ENCODE peak calls at places on chromosomes 12 and 14, in nine cellular contexts. W, X, T, M, Q, B, F, G and O are unnamed samples.

GRCh38 chr12:14810953-14811483 is 3.0 kb downstream of the SMCO3 start:
- DNase-seq in G (no peak), B (no peak), W (no peak), Q (peak; percentile 58), X (no peak), F (no peak), M (no peak), T (peak; percentile 61), O (no peak)

GRCh38 chr12:71865166-71865713 is 25.7 kb downstream of the TBC1D15 start:
- DNase-seq in W (no peak), G (no peak), Q (peak; percentile 84), T (peak; percentile 27), X (peak; percentile 88), F (no peak), B (no peak), M (no peak), O (no peak)

GRCh38 chr14:101880016-101880297 is 84.4 kb upstream of the DYNC1H1 start:
- DNase-seq in T (no peak), F (no peak), Q (no peak), M (no peak), W (no peak), B (no peak), G (no peak), X (no peak), O (no peak)

GRCh38 chr14:91225025-91225424 is 19.5 kb downstream of the GPR68 start:
- DNase-seq in W (no peak), Q (peak; percentile 55), M (no peak), X (no peak), B (no peak), T (peak; percentile 37), G (no peak), F (no peak), O (no peak)

GRCh38 chr12:66190519-66191406 is 1.7 kb downstream of the IRAK3 start:
- DNase-seq in B (no peak), F (no peak), M (no peak), X (peak; percentile 33), W (no peak), G (no peak), T (peak; percentile 57), Q (peak; percentile 8), O (no peak)

GRCh38 chr12:58728397-58728796 is 191.9 kb downstream of the LRIG3 start:
- DNase-seq in M (no peak), X (no peak), W (no peak), T (peak; percentile 20), Q (no peak), B (no peak), F (no peak), G (no peak), O (no peak)

GRCh38 chr12:93689076-93689834 is 12.1 kb downstream of the CRADD start:
- DNase-seq in G (no peak), X (no peak), B (no peak), F (no peak), M (no peak), W (no peak), Q (no peak), T (peak; percentile 49), O (no peak)

GRCh38 chr12:59891180-59891579 is 295.4 kb downstream of the SLC16A7 start:
- DNase-seq in G (no peak), M (no peak), X (no peak), T (no peak), Q (no peak), W (no peak), B (no peak), F (no peak), O (no peak)

GRCh38 chr12:100953217-100953616 is 158.6 kb downstream of the ANO4 start:
- DNase-seq in F (no peak), Q (peak; percentile 11), W (no peak), T (no peak), G (no peak), X (no peak), M (no peak), B (no peak), O (no peak)

GRCh38 chr12:32448581-32448980 is 49.2 kb downstream of the FGD4 start:
- DNase-seq in B (no peak), T (no peak), Q (peak; percentile 60), F (peak; percentile 13), W (no peak), M (no peak), G (no peak), X (no peak), O (no peak)

GRCh38 chr12:45336762-45337596 is 121.1 kb downstream of the ANO6 start:
- DNase-seq in F (no peak), B (no peak), T (peak; percentile 57), W (no peak), G (no peak), Q (peak; percentile 77), M (peak; percentile 48), X (peak; percentile 73), O (no peak)

GRCh38 chr12:102694913-102695312 is 214.6 kb upstream of the IGF1 start:
- DNase-seq in X (no peak), F (no peak), G (no peak), Q (no peak), W (no peak), B (no peak), M (no peak), T (no peak), O (no peak)

GRCh38 chr14:31278883-31279282 is 71.3 kb upstream of the HECTD1 start:
- DNase-seq in W (no peak), F (no peak), X (no peak), T (no peak), M (no peak), B (no peak), Q (no peak), G (no peak), O (no peak)

GRCh38 chr14:89767861-89768268 is 186.7 kb downstream of the EFCAB11 start:
- DNase-seq in W (no peak), B (peak; percentile 55), X (peak; percentile 46), M (peak; percentile 24), T (peak; percentile 67), Q (peak; percentile 48), G (peak; percentile 43), F (peak; percentile 60), O (no peak)

GRCh38 chr12:59087077-59087673 is 166.9 kb upstream of the LRIG3 start:
- DNase-seq in F (no peak), Q (no peak), M (no peak), G (no peak), T (peak; percentile 37), X (no peak), W (no peak), B (no peak), O (no peak)

GRCh38 chr12:74780458-74781241 is 243.0 kb downstream of the ATXN7L3B start:
- DNase-seq in T (peak; percentile 38), F (no peak), M (no peak), W (no peak), Q (peak; percentile 43), G (no peak), X (no peak), B (no peak), O (no peak)

GRCh38 chr14:54864526-54864925 is 38.1 kb downstream of the GCH1 start:
- DNase-seq in G (no peak), Q (no peak), F (no peak), T (no peak), W (no peak), M (no peak), B (no peak), X (no peak), O (no peak)

GRCh38 chr12:78290606-78291345 is 460.1 kb downstream of the NAV3 start:
- DNase-seq in W (no peak), G (no peak), T (peak; percentile 76), F (no peak), M (peak; percentile 56), B (no peak), Q (peak; percentile 8), X (peak; percentile 96), O (no peak)

GRCh38 chr14:38837333-38838048 is 265.5 kb downstream of the SEC23A start:
- DNase-seq in M (no peak), W (no peak), F (no peak), X (no peak), Q (no peak), T (no peak), G (no peak), B (no peak), O (no peak)

GRCh38 chr12:101792046-101792931 is 38.5 kb downstream of the GNPTAB start:
- DNase-seq in F (no peak), Q (no peak), G (no peak), T (peak; percentile 20), X (no peak), B (no peak), M (no peak), W (no peak), O (no peak)

GRCh38 chr12:78442454-78442801 is 422.1 kb upstream of the SYT1 start:
- DNase-seq in T (peak; percentile 19), X (peak; percentile 51), B (no peak), W (no peak), G (no peak), M (no peak), F (no peak), Q (no peak), O (no peak)

GRCh38 chr14:33551963-33552362 is 398.9 kb downstream of the EGLN3 start:
- DNase-seq in B (no peak), Q (no peak), W (peak; percentile 60), T (no peak), F (no peak), G (no peak), M (no peak), X (no peak), O (no peak)

GRCh38 chr14:60188115-60188514 is 22.9 kb upstream of the DHRS7 start:
- DNase-seq in W (no peak), X (no peak), Q (no peak), M (peak; percentile 16), B (no peak), T (peak; percentile 72), G (no peak), F (no peak), O (no peak)

GRCh38 chr14:76525106-76525825 is 149.3 kb downstream of the ESRRB start:
- DNase-seq in T (no peak), X (no peak), B (no peak), Q (no peak), M (no peak), G (no peak), W (no peak), F (no peak), O (no peak)

GRCh38 chr12:116406529-116406928 is 129.0 kb upstream of the MED13L start:
- DNase-seq in W (no peak), T (peak; percentile 99), G (no peak), M (peak; percentile 91), Q (peak; percentile 72), B (no peak), F (no peak), X (peak; percentile 95), O (no peak)

GRCh38 chr12:46442723-46443122 is 70.2 kb upstream of the SLC38A2 start:
- DNase-seq in G (no peak), X (no peak), W (no peak), F (no peak), M (no peak), T (peak; percentile 92), Q (no peak), B (no peak), O (no peak)

GRCh38 chr14:23123419-23123818 is 4.4 kb upstream of the CEBPE start:
- DNase-seq in F (no peak), T (peak; percentile 24), G (no peak), M (no peak), Q (peak; percentile 29), W (no peak), X (peak; percentile 56), B (no peak), O (no peak)

GRCh38 chr14:96260341-96260821 is 4.4 kb downstream of the BDKRB1 start:
- DNase-seq in X (peak; percentile 96), G (no peak), W (no peak), T (peak; percentile 59), B (no peak), Q (no peak), M (no peak), F (no peak), O (no peak)

GRCh38 chr12:64938179-64938578 is 113.7 kb downstream of the TBC1D30 start:
- DNase-seq in B (no peak), Q (no peak), W (no peak), X (no peak), G (no peak), T (no peak), F (no peak), M (no peak), O (no peak)

GRCh38 chr12:67517181-67517887 is 131.2 kb upstream of the DYRK2 start:
- DNase-seq in W (peak; percentile 4), B (no peak), F (no peak), M (no peak), X (no peak), T (peak; percentile 96), G (no peak), Q (peak; percentile 87), O (peak; percentile 23)

GRCh38 chr14:103257211-103257962 is 76.7 kb upstream of the EIF5 start:
- DNase-seq in B (no peak), F (no peak), W (no peak), X (no peak), M (no peak), T (peak; percentile 55), Q (peak; percentile 42), G (no peak), O (no peak)